ENCODE peak calls at places on chromosomes 7 and 10, in six cellular contexts. N is Calu3, A is lung, C is LoVo, D is HFF-Myc, U is ACHN. R is an unnamed sample.
A peak's percentile ranks its signal among the peaks of the same experiment; 100 is the strongest.

GRCh38 chr10:60955957-60956425 is 12.0 kb upstream of the RHOBTB1 start:
- DNase-seq in U (peak; percentile 37), A (no peak), N (peak; percentile 25), C (peak; percentile 22), D (no peak), R (no peak)

GRCh38 chr7:64863021-64863420 is 40.1 kb upstream of the ZNF273 start:
- DNase-seq in D (no peak), A (no peak), C (no peak), U (no peak), N (no peak), R (peak; percentile 36)

GRCh38 chr7:33639552-33640197 is 265.7 kb upstream of the BMPER start:
- DNase-seq in N (no peak), C (no peak), U (no peak), D (no peak), A (no peak), R (no peak)

GRCh38 chr7:45020915-45021314 is 20.9 kb downstream of the CCM2 start:
- DNase-seq in U (no peak), C (no peak), N (no peak), D (no peak), A (no peak), R (no peak)

GRCh38 chr10:70666960-70667798 is 5.1 kb upstream of the ADAMTS14 start:
- DNase-seq in C (no peak), D (no peak), A (no peak), N (no peak), U (no peak), R (no peak)

GRCh38 chr10:36114913-36115312 is 472.8 kb upstream of the FZD8 start:
- DNase-seq in N (no peak), C (no peak), D (no peak), U (no peak), A (peak; percentile 35), R (no peak)

GRCh38 chr10:59880019-59880717 is 26.2 kb downstream of the CCDC6 start:
- DNase-seq in C (no peak), U (no peak), N (no peak), D (no peak), A (no peak), R (no peak)

GRCh38 chr10:97117372-97117771 is 68.4 kb downstream of the SLIT1 start:
- DNase-seq in D (no peak), A (no peak), N (peak; percentile 30), C (peak; percentile 25), U (peak; percentile 32), R (no peak)

GRCh38 chr7:80984619-80985018 is 65.8 kb upstream of the SEMA3C start:
- DNase-seq in U (no peak), C (no peak), A (no peak), N (no peak), D (no peak), R (no peak)

GRCh38 chr10:105950410-105950809 is 1214.1 kb downstream of the SORCS1 start:
- DNase-seq in N (peak; percentile 27), A (no peak), U (peak; percentile 63), D (no peak), C (peak; percentile 48), R (no peak)

GRCh38 chr10:121751191-121751760 is 153.0 kb upstream of the FGFR2 start:
- DNase-seq in N (no peak), D (no peak), A (no peak), U (no peak), C (no peak), R (no peak)

GRCh38 chr7:155509725-155510551 is 36.4 kb downstream of the CNPY1 start:
- DNase-seq in C (no peak), N (no peak), D (no peak), U (no peak), A (no peak), R (no peak)

GRCh38 chr7:99219985-99220384 is 12.1 kb upstream of the KPNA7 start:
- DNase-seq in N (no peak), U (no peak), A (no peak), C (no peak), D (no peak), R (no peak)

GRCh38 chr7:107914834-107915233 is 23.9 kb downstream of the DLD start:
- DNase-seq in U (no peak), D (no peak), A (no peak), C (no peak), N (no peak), R (no peak)

GRCh38 chr10:72337039-72337629 is 17.6 kb downstream of the DNAJB12 start:
- DNase-seq in U (peak; percentile 79), C (peak; percentile 69), A (peak; percentile 84), N (peak; percentile 92), D (no peak), R (peak; percentile 89)

GRCh38 chr7:154296443-154296842 is 244.2 kb downstream of the DPP6 start:
- DNase-seq in C (no peak), U (no peak), N (no peak), A (no peak), D (no peak), R (no peak)

GRCh38 chr7:44187636-44188416 is 1.4 kb downstream of the GCK start:
- DNase-seq in C (no peak), D (no peak), A (no peak), U (no peak), N (no peak), R (peak; percentile 51)

GRCh38 chr7:1457059-1457948 is 2.0 kb downstream of the MICALL2 start:
- DNase-seq in N (peak; percentile 46), A (no peak), C (no peak), U (no peak), D (no peak), R (no peak)

GRCh38 chr10:28679941-28680752 is 2.8 kb downstream of the BAMBI start:
- DNase-seq in N (peak; percentile 45), U (no peak), A (no peak), D (no peak), C (no peak), R (no peak)

GRCh38 chr10:95559466-95559865 is 1.7 kb downstream of the SORBS1 start:
- DNase-seq in C (no peak), A (no peak), U (no peak), N (no peak), D (no peak), R (no peak)